ENCODE peak calls at places on chromosomes 7 and 10, in six cellular contexts. E is HepG2, D is ovary, G is sigmoid colon, W is esophagus muscularis mucosa, Q is SK-N-SH. O is an unnamed sample.

GRCh38 chr7:51658684-51659083 is 342.1 kb upstream of the COBL start:
- DNase-seq in E (no peak), G (no peak), W (peak; percentile 79), D (no peak), Q (no peak), O (no peak)

GRCh38 chr7:142587578-142588191 is 161.6 kb upstream of the PRSS1 start:
- DNase-seq in D (no peak), W (no peak), E (peak; percentile 60), G (no peak), Q (peak; percentile 31), O (no peak)

GRCh38 chr7:148058092-148058491 is 532.5 kb upstream of the C7orf33 start:
- DNase-seq in E (no peak), D (no peak), Q (peak; percentile 61), G (no peak), W (no peak), O (no peak)

GRCh38 chr10:79393221-79393923 is 46.1 kb downstream of the PPIF start:
- DNase-seq in D (no peak), Q (no peak), E (no peak), W (no peak), G (peak; percentile 57), O (peak; percentile 5)

GRCh38 chr7:100818366-100818765 is 9.0 kb downstream of the EPHB4 start:
- DNase-seq in E (no peak), Q (peak; percentile 36), W (no peak), D (no peak), G (no peak), O (no peak)

GRCh38 chr7:124856299-124856888 is 73.2 kb downstream of the POT1 start:
- DNase-seq in D (no peak), G (no peak), E (peak; percentile 37), Q (peak; percentile 37), W (no peak), O (no peak)

GRCh38 chr7:84025332-84025927 is 169.2 kb downstream of the SEMA3A start:
- DNase-seq in E (peak; percentile 75), Q (no peak), W (no peak), D (no peak), G (peak; percentile 63), O (no peak)

GRCh38 chr7:50664461-50664922 is 99.3 kb upstream of the DDC start:
- DNase-seq in G (peak; percentile 71), E (no peak), W (no peak), Q (no peak), D (no peak), O (no peak)

GRCh38 chr7:136104269-136104603 is 127.1 kb upstream of the MTPN start:
- DNase-seq in E (no peak), G (no peak), Q (no peak), D (no peak), W (no peak), O (no peak)

GRCh38 chr10:126525326-126525725 is 137.0 kb upstream of the ADAM12 start:
- DNase-seq in Q (no peak), G (no peak), E (no peak), D (no peak), W (peak; percentile 82), O (no peak)

GRCh38 chr10:133090101-133090500 is 2.4 kb downstream of the ADGRA1 start:
- DNase-seq in E (no peak), G (no peak), Q (no peak), D (no peak), W (no peak), O (no peak)

GRCh38 chr7:51327287-51327717 is 10.7 kb upstream of the COBL start:
- DNase-seq in G (no peak), Q (no peak), D (no peak), W (no peak), E (no peak), O (no peak)

GRCh38 chr7:25656581-25657026 is 428.3 kb upstream of the NPVF start:
- DNase-seq in G (no peak), D (no peak), Q (peak; percentile 34), E (no peak), W (no peak), O (no peak)

GRCh38 chr10:133528845-133529575 is 1.8 kb downstream of the CYP2E1 start:
- DNase-seq in D (no peak), Q (peak; percentile 54), E (no peak), G (no peak), W (no peak), O (no peak)

GRCh38 chr10:94223702-94224370 is 138.9 kb downstream of the NOC3L start:
- DNase-seq in G (no peak), E (no peak), W (no peak), Q (peak; percentile 60), D (no peak), O (no peak)

GRCh38 chr7:123865517-123866117 is 20.6 kb downstream of the HYAL4 start:
- DNase-seq in Q (peak; percentile 49), D (peak; percentile 20), W (no peak), G (no peak), E (peak; percentile 62), O (peak; percentile 53)

GRCh38 chr7:26930201-26930600 is 65.8 kb upstream of the SKAP2 start:
- DNase-seq in W (no peak), G (no peak), D (no peak), E (no peak), Q (no peak), O (no peak)

GRCh38 chr7:24715171-24715570 is 42.1 kb downstream of the GSDME start:
- DNase-seq in W (peak; percentile 47), Q (no peak), D (no peak), E (no peak), G (no peak), O (no peak)

GRCh38 chr7:139613971-139614411 is 90.5 kb downstream of the CLEC2L start:
- DNase-seq in G (no peak), D (no peak), W (no peak), E (no peak), Q (no peak), O (no peak)

GRCh38 chr7:98084631-98085030 is 22.0 kb upstream of the LMTK2 start:
- DNase-seq in G (peak; percentile 28), Q (no peak), D (no peak), W (no peak), E (no peak), O (no peak)

GRCh38 chr10:56357018-56357417 is 4.0 kb downstream of the ZWINT start:
- DNase-seq in G (no peak), Q (no peak), D (no peak), W (no peak), E (no peak), O (no peak)

GRCh38 chr7:147015999-147016398 is 899.4 kb downstream of the CNTNAP2 start:
- DNase-seq in Q (no peak), G (no peak), D (no peak), E (no peak), W (no peak), O (no peak)
- TF ChIP-seq EP300 in Q (no peak), G (no peak), D (no peak), E (no peak), W (no peak), O (no peak)

DNA sequence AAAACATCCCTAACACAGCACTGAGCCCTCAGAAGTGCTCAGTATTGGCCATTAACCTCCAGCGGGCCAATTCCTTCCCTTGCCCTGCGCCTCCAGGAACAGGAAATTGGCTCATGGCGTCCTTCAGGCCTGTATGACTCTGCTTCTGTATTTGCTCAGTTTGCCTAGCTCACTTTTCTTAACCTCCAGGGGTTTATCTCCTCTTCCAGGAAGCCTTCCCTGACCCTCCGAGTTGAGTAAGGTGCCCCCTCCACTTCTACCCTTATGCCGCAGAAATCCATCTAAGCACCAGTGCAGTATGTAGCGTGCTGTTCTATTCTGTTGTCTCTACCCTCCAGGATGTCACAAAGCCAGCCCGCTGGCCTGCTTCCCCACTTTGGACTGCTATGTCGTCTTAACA is 1.1 kb upstream of the SFXN4 start:
- DNase-seq in G (no peak), E (no peak), D (no peak), W (no peak), Q (no peak), O (no peak)
- H3K4me1 ChIP-seq in G (peaks cover 28% of the 10 kb centered on the region), E (peaks cover 26% of the 10 kb centered on the region), D (peaks cover 2% of the 10 kb centered on the region), W (peaks cover 26% of the 10 kb centered on the region), Q (peaks cover 13% of the 10 kb centered on the region), O (peaks cover 16% of the 10 kb centered on the region)

GRCh38 chr10:7291487-7292113 is 119.2 kb downstream of the SFMBT2 start:
- DNase-seq in G (no peak), W (no peak), Q (no peak), E (no peak), D (no peak), O (no peak)
- TF ChIP-seq EP300 in G (no peak), W (no peak), Q (no peak), E (no peak), D (no peak), O (no peak)

DNA sequence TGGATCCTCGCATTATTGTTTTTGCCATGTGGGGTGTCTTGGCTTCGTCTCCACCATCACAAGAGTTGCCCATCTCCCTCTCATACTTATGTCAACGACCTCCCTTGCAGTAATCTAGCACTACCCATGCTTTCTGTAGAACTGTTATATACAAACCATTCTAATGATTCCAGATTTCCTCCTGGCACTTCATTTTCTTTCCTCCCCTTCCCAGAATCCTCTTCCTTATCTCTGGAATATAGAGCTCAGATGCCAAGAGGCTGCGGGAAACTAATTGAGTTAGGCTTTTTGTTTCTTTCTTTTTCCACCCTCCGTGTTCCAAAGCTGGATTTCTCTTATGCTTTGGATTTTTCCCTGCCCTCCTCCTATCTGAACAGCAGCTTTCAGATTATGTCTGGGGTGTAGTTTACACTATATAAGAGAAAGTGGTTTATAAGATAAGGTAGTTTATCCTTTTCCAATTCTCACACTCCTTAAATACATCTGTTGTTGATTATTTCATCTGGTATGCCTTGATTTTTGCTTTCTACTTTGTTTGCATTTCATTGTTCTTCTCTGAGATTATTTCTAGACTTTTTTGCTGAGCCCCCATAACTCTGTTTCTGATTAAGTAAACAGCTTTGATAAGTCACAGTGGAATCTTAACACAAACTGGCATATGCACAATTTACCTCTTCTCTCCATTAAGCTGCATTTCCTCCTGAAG is 264.1 kb downstream of the BICC1 start:
- DNase-seq in E (no peak), D (no peak), W (no peak), Q (no peak), G (no peak), O (no peak)
- H3K4me1 ChIP-seq in E (no peaks in the 10 kb centered on the region), D (peaks cover 13% of the 10 kb centered on the region), W (peaks cover 37% of the 10 kb centered on the region), Q (peaks cover 23% of the 10 kb centered on the region), G (peaks cover 1% of the 10 kb centered on the region), O (no peaks in the 10 kb centered on the region)

GRCh38 chr7:71504697-71505441 is 372.9 kb downstream of the GALNT17 start:
- DNase-seq in D (no peak), E (no peak), G (no peak), W (no peak), Q (no peak), O (no peak)

GRCh38 chr7:71506822-71507221 is 374.9 kb downstream of the GALNT17 start:
- DNase-seq in G (no peak), W (no peak), Q (no peak), D (no peak), E (no peak), O (no peak)

GRCh38 chr7:71511361-71511807 is 379.4 kb downstream of the GALNT17 start:
- DNase-seq in G (no peak), Q (no peak), E (no peak), D (no peak), W (no peak), O (no peak)

GRCh38 chr7:71509381-71509780 is 377.4 kb downstream of the GALNT17 start:
- DNase-seq in W (no peak), D (no peak), E (no peak), Q (no peak), G (no peak), O (no peak)

DNA sequence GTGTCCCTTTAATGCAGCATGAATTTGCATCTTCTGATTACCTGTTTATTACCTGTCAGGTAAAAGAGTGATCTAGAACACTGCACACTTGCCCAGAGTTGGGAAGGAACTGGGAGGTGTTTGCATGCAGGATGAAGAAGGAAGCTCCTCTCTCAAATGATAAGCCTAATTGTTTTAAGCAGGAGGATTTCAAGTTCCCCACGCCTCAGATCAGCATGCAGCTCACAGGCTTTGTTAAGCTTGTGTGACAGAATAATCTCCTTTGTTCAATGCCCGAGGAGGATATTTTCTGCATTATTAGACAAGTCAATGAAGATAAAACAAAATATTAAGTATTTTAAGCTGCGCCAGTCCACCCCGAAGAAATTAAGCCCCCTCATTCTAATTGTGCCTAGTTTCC is 375.7 kb downstream of the GALNT17 start:
- DNase-seq in D (no peak), E (no peak), Q (no peak), G (no peak), W (no peak), O (no peak)
- TF ChIP-seq EP300 in D (no peak), E (no peak), Q (no peak), G (no peak), W (no peak), O (no peak)

O was measured in transverse colon.